ENCODE peak calls at places on chromosomes 2 and 18, in four cellular contexts. J is tibial nerve, W is left ventricle myocardium inferior, L is hepatocyte. B is an unnamed sample. For H3K4me1 and H3K27me3, the result is how much of the 10 kb centered on the place peaks cover.

GRCh38 chr2:16546128-16546754 is 119.4 kb downstream of the CYRIA start:
- DNase-seq in J (no peak), W (no peak), L (peak), B (peak)

GRCh38 chr2:6184532-6185302 is 492.5 kb downstream of the SOX11 start:
- DNase-seq in J (no peak), W (no peak), L (peak), B (no peak)

GRCh38 chr2:171531291-171531690 is 9.0 kb downstream of the CYBRD1 start:
- DNase-seq in J (no peak), W (no peak), L (no peak), B (no peak)

GRCh38 chr2:201008000-201008829 is 44.8 kb upstream of the ORC2 start:
- DNase-seq in J (no peak), W (no peak), L (peak), B (no peak)

GRCh38 chr2:176427549-176427948 is 158.3 kb downstream of the MTX2 start:
- DNase-seq in J (no peak), W (no peak), L (no peak), B (no peak)

GRCh38 chr2:10444463-10444862 is 3.7 kb downstream of the ODC1 start:
- DNase-seq in J (no peak), W (no peak), L (no peak), B (no peak)

GRCh38 chr18:23387265-23387664 is 65.8 kb upstream of the RIOK3 start:
- DNase-seq in J (no peak), W (no peak), L (no peak), B (peak)

GRCh38 chr2:209534228-209534627 is 110.4 kb downstream of the MAP2 start:
- DNase-seq in J (no peak), W (no peak), L (no peak), B (no peak)

GRCh38 chr18:50559750-50560680 is at the start of gene MAPK4:
- DNase-seq in J (no peak), W (peak), L (peak), B (peak)

GRCh38 chr2:231373786-231374185 is 21.7 kb upstream of the B3GNT7 start:
- DNase-seq in J (no peak), W (no peak), L (no peak), B (no peak)

GRCh38 chr18:75775121-75775520 is 347.6 kb upstream of the SMIM21 start:
- DNase-seq in J (no peak), W (no peak), L (no peak), B (no peak)

GRCh38 chr2:163133602-163134001 is 295.0 kb upstream of the KCNH7 start:
- DNase-seq in J (no peak), W (no peak), L (no peak), B (no peak)

GRCh38 chr2:201644001-201644400 is 698 bp upstream of the TMEM237 start:
- DNase-seq in J (no peak), W (no peak), L (no peak), B (no peak)

DNA sequence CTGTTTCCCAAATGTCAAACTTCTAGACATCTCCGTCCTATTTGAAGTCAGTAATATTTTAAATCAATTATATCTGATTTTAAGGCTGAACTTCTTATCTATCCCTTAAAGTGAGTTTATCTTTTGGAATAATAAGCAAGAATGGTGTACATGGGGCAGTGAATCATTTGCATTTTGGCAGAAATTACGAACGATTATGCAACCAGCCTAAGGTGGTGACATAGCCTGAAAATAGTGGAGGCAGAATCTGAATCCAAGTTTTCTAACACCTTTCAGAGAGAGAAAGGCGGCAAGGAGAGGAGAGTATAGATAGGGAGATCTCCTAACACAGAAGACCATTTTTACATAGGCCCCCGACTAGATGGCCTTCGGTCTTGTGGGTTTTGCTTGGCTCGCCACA is 10.7 kb downstream of the ZBTB14 start:
- DNase-seq in J (no peak), W (no peak), L (no peak), B (no peak)
- H3K4me1 ChIP-seq in J (under half), W (under half), L (under half), B (under half)

GRCh38 chr2:66897181-66897580 is 462.3 kb downstream of the MEIS1 start:
- DNase-seq in J (no peak), W (no peak), L (no peak), B (no peak)

GRCh38 chr2:66896151-66896550 is 461.2 kb downstream of the MEIS1 start:
- DNase-seq in J (no peak), W (no peak), L (no peak), B (no peak)

GRCh38 chr2:66899648-66900047 is 464.7 kb downstream of the MEIS1 start:
- DNase-seq in J (no peak), W (no peak), L (no peak), B (no peak)

GRCh38 chr2:66899109-66899508 is 464.2 kb downstream of the MEIS1 start:
- DNase-seq in J (no peak), W (no peak), L (no peak), B (no peak)

DNA sequence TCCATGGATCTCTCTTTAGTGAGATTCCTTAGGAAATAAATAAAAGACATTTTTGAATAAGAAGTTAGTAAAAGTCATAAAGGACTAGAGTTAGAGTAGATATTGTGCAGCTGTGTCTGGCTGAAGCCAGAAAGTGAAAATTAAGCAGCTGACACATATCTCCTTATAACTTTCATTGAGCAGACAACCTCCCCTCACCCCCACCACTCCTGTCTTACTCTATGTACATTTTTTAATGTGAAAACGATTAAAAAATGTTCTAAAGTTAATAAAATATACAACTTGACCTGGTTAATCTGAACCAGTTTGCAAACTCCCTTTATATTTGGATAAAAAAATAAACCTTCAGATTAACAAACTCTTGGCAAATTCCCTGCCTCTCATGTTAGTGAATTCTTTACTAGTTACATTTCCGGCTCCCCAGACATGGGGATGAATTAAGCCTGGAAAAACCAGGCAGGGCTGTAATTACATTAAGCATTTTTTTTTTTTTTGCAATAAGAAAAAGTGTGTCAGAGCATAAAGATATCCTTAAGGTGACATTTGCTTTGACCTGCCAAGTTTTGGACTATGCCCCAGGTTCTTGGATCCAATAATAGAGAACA is 462.9 kb downstream of the MEIS1 start:
- DNase-seq in J (no peak), W (no peak), L (no peak), B (no peak)
- H3K27me3 ChIP-seq in J (under half), W (under half), L (under half), B (under half)

GRCh38 chr2:219109468-219109867 is 48.7 kb upstream of the IHH start:
- DNase-seq in J (no peak), W (no peak), L (peak), B (peak)
- H3K4me1 ChIP-seq in J (under half), W (under half), L (under half), B (under half)

GRCh38 chr2:23659773-23660172 is 267.1 kb downstream of the ATAD2B start:
- DNase-seq in J (no peak), W (no peak), L (no peak), B (no peak)

GRCh38 chr2:23659328-23659727 is 267.6 kb downstream of the ATAD2B start:
- DNase-seq in J (no peak), W (no peak), L (no peak), B (no peak)

GRCh38 chr2:23661276-23662050 is 265.5 kb downstream of the ATAD2B start:
- DNase-seq in J (no peak), W (no peak), L (no peak), B (no peak)

GRCh38 chr2:23658466-23658942 is 268.4 kb downstream of the ATAD2B start:
- DNase-seq in J (no peak), W (peak), L (peak), B (no peak)

GRCh38 chr2:23660227-23660626 is 266.7 kb downstream of the ATAD2B start:
- DNase-seq in J (no peak), W (no peak), L (no peak), B (no peak)
- H3K27me3 ChIP-seq in J (under half), W (under half), L (under half), B (under half)

GRCh38 chr2:216116418-216116817 is 7.3 kb downstream of the XRCC5 start:
- DNase-seq in J (no peak), W (no peak), L (no peak), B (peak)
- H3K4me1 ChIP-seq in J (under half), W (half or more), L (under half), B (under half)

B was measured in HAP-1.